ENCODE peak calls at places on chromosomes 11 and 22, in nine cellular contexts. Y is NCI-H2081; G is stimulated activated CD8-positive, alpha-beta memory T cell treated with anti-CD3 and anti-CD28 coated beads, Interleukin-4, amount 100 ng/mL, for 24 hours; M is tibial nerve; W is stimulated activated effector memory CD8-positive, alpha-beta T cell treated with anti-CD3 and anti-CD28 coated beads, Interleukin-12 subunit alpha, Interleukin-12 subunit beta, amount 100 ng/mL, for 72 hours; E is aorta; I is NCI-H2107; K is NCI-H345; B is putamen. O is an unnamed sample.

GRCh38 chr11:72683782-72684200 is 9.6 kb upstream of the PDE2A start:
- DNase-seq in Y (peak; percentile 16), G (peak; percentile 64), M (peak; percentile 73), W (peak; percentile 72), E (peak; percentile 92), I (peak; percentile 44), K (peak; percentile 56), B (no peak), O (no peak)

GRCh38 chr11:121469910-121470309 is 17.1 kb upstream of the SORL1-AS1 start:
- DNase-seq in Y (no peak), G (no peak), M (no peak), W (no peak), E (no peak), I (no peak), K (no peak), B (no peak), O (no peak)

GRCh38 chr11:69912911-69913451 is 93.8 kb upstream of the FGF3 start:
- DNase-seq in Y (no peak), G (no peak), M (no peak), W (no peak), E (peak; percentile 58), I (no peak), K (no peak), B (no peak), O (no peak)

GRCh38 chr22:40407831-40408717 is 37.7 kb downstream of the SGSM3 start:
- DNase-seq in Y (no peak), G (no peak), M (no peak), W (no peak), E (peak; percentile 58), I (no peak), K (no peak), B (no peak), O (no peak)

GRCh38 chr11:1515082-1516060 is 28.8 kb upstream of the MOB2 start:
- DNase-seq in Y (peak; percentile 35), G (peak; percentile 65), M (peak; percentile 69), W (peak; percentile 83), E (peak; percentile 96), I (peak; percentile 56), K (peak; percentile 50), B (peak; percentile 53), O (peak; percentile 62)

GRCh38 chr22:17269224-17269606 is 50.0 kb upstream of the ADA2 start:
- DNase-seq in Y (no peak), G (no peak), M (no peak), W (no peak), E (peak; percentile 34), I (no peak), K (no peak), B (no peak), O (no peak)

GRCh38 chr22:30602049-30602448 is 4.9 kb upstream of the TCN2 start:
- DNase-seq in Y (no peak), G (no peak), M (no peak), W (no peak), E (no peak), I (no peak), K (no peak), B (no peak), O (peak; percentile 40)

GRCh38 chr11:82855616-82856015 is 44.6 kb downstream of the PRCP start:
- DNase-seq in Y (no peak), G (no peak), M (no peak), W (no peak), E (no peak), I (no peak), K (no peak), B (no peak), O (no peak)

GRCh38 chr22:20316217-20316843 is 3.5 kb downstream of the DGCR6L start:
- DNase-seq in Y (no peak), G (no peak), M (no peak), W (peak; percentile 1), E (peak; percentile 72), I (no peak), K (no peak), B (no peak), O (no peak)